ENCODE peak calls at places on chromosomes 6 and 20, in nine cellular contexts. One of them, this sample, is unnamed.

GRCh38 chr20:54980321-54980960 is 505.0 kb downstream of the DOK5 start:
- DNase-seq in DMS79 treated with DMSO at 0.1 percent for 48 hours: no peak
- DNase-seq in adipocyte: peak
- DNase-seq in GM23248: no peak
- DNase-seq in central memory CD4-positive, alpha-beta T cell: no peak
- DNase-seq in A172: peak
- DNase-seq in germinal center: no peak
- DNase-seq in NCI-H1092 treated with DMSO at 0.1 percent for 48 hours: no peak
- DNase-seq in naive thymus-derived CD8-positive, alpha-beta T cell: no peak
- DNase-seq in this sample: peak

GRCh38 chr20:13995841-13996240 is 525 bp downstream of the MACROD2 start:
- DNase-seq in DMS79 treated with DMSO at 0.1 percent for 48 hours: no peak
- DNase-seq in adipocyte: peak
- DNase-seq in GM23248: peak
- DNase-seq in central memory CD4-positive, alpha-beta T cell: no peak
- DNase-seq in A172: no peak
- DNase-seq in germinal center: no peak
- DNase-seq in NCI-H1092 treated with DMSO at 0.1 percent for 48 hours: peak
- DNase-seq in naive thymus-derived CD8-positive, alpha-beta T cell: no peak
- DNase-seq in this sample: no peak

GRCh38 chr6:155141512-155141911 is 122.3 kb upstream of the CLDN20 start:
- DNase-seq in DMS79 treated with DMSO at 0.1 percent for 48 hours: no peak
- DNase-seq in adipocyte: no peak
- DNase-seq in GM23248: no peak
- DNase-seq in central memory CD4-positive, alpha-beta T cell: no peak
- DNase-seq in A172: no peak
- DNase-seq in germinal center: no peak
- DNase-seq in NCI-H1092 treated with DMSO at 0.1 percent for 48 hours: no peak
- DNase-seq in naive thymus-derived CD8-positive, alpha-beta T cell: no peak
- DNase-seq in this sample: no peak

GRCh38 chr6:3159805-3160781 is 2.7 kb upstream of the TUBB2A start:
- DNase-seq in DMS79 treated with DMSO at 0.1 percent for 48 hours: no peak
- DNase-seq in adipocyte: no peak
- DNase-seq in GM23248: no peak
- DNase-seq in central memory CD4-positive, alpha-beta T cell: peak
- DNase-seq in A172: peak
- DNase-seq in germinal center: peak
- DNase-seq in NCI-H1092 treated with DMSO at 0.1 percent for 48 hours: no peak
- DNase-seq in naive thymus-derived CD8-positive, alpha-beta T cell: peak
- DNase-seq in this sample: peak

GRCh38 chr20:13221673-13222318 is 722 bp downstream of the ISM1 start:
- DNase-seq in DMS79 treated with DMSO at 0.1 percent for 48 hours: peak
- DNase-seq in adipocyte: peak
- DNase-seq in GM23248: peak
- DNase-seq in central memory CD4-positive, alpha-beta T cell: peak
- DNase-seq in A172: no peak
- DNase-seq in germinal center: peak
- DNase-seq in NCI-H1092 treated with DMSO at 0.1 percent for 48 hours: peak
- DNase-seq in naive thymus-derived CD8-positive, alpha-beta T cell: peak
- DNase-seq in this sample: no peak

GRCh38 chr20:21557246-21557982 is 43.5 kb upstream of the NKX2-2 start:
- DNase-seq in DMS79 treated with DMSO at 0.1 percent for 48 hours: no peak
- DNase-seq in adipocyte: no peak
- DNase-seq in GM23248: no peak
- DNase-seq in central memory CD4-positive, alpha-beta T cell: peak
- DNase-seq in A172: no peak
- DNase-seq in germinal center: no peak
- DNase-seq in NCI-H1092 treated with DMSO at 0.1 percent for 48 hours: no peak
- DNase-seq in naive thymus-derived CD8-positive, alpha-beta T cell: no peak
- DNase-seq in this sample: no peak

GRCh38 chr20:4817230-4817671 is 95.5 kb downstream of the PRND start:
- DNase-seq in DMS79 treated with DMSO at 0.1 percent for 48 hours: no peak
- DNase-seq in adipocyte: peak
- DNase-seq in GM23248: peak
- DNase-seq in central memory CD4-positive, alpha-beta T cell: no peak
- DNase-seq in A172: peak
- DNase-seq in germinal center: no peak
- DNase-seq in NCI-H1092 treated with DMSO at 0.1 percent for 48 hours: no peak
- DNase-seq in naive thymus-derived CD8-positive, alpha-beta T cell: no peak
- DNase-seq in this sample: peak

GRCh38 chr6:44222987-44223470 is 366 bp upstream of the SLC29A1 start:
- DNase-seq in DMS79 treated with DMSO at 0.1 percent for 48 hours: peak
- DNase-seq in adipocyte: no peak
- DNase-seq in GM23248: peak
- DNase-seq in central memory CD4-positive, alpha-beta T cell: peak
- DNase-seq in A172: no peak
- DNase-seq in germinal center: no peak
- DNase-seq in NCI-H1092 treated with DMSO at 0.1 percent for 48 hours: peak
- DNase-seq in naive thymus-derived CD8-positive, alpha-beta T cell: no peak
- DNase-seq in this sample: no peak

GRCh38 chr6:2063547-2063946 is 181.9 kb downstream of the GMDS start:
- DNase-seq in DMS79 treated with DMSO at 0.1 percent for 48 hours: no peak
- DNase-seq in adipocyte: no peak
- DNase-seq in GM23248: no peak
- DNase-seq in central memory CD4-positive, alpha-beta T cell: no peak
- DNase-seq in A172: no peak
- DNase-seq in germinal center: no peak
- DNase-seq in NCI-H1092 treated with DMSO at 0.1 percent for 48 hours: no peak
- DNase-seq in naive thymus-derived CD8-positive, alpha-beta T cell: no peak
- DNase-seq in this sample: no peak

GRCh38 chr6:6744551-6744950 is 156.0 kb downstream of the LY86 start:
- DNase-seq in DMS79 treated with DMSO at 0.1 percent for 48 hours: no peak
- DNase-seq in adipocyte: no peak
- DNase-seq in GM23248: no peak
- DNase-seq in central memory CD4-positive, alpha-beta T cell: no peak
- DNase-seq in A172: no peak
- DNase-seq in germinal center: no peak
- DNase-seq in NCI-H1092 treated with DMSO at 0.1 percent for 48 hours: no peak
- DNase-seq in naive thymus-derived CD8-positive, alpha-beta T cell: no peak
- DNase-seq in this sample: no peak

GRCh38 chr20:50317116-50317515 is 126.5 kb downstream of the CEBPB start:
- DNase-seq in DMS79 treated with DMSO at 0.1 percent for 48 hours: no peak
- DNase-seq in adipocyte: no peak
- DNase-seq in GM23248: no peak
- DNase-seq in central memory CD4-positive, alpha-beta T cell: no peak
- DNase-seq in A172: no peak
- DNase-seq in germinal center: no peak
- DNase-seq in NCI-H1092 treated with DMSO at 0.1 percent for 48 hours: no peak
- DNase-seq in naive thymus-derived CD8-positive, alpha-beta T cell: no peak
- DNase-seq in this sample: no peak

GRCh38 chr20:48265791-48266190 is 480.5 kb upstream of the SULF2 start:
- DNase-seq in DMS79 treated with DMSO at 0.1 percent for 48 hours: no peak
- DNase-seq in adipocyte: no peak
- DNase-seq in GM23248: no peak
- DNase-seq in central memory CD4-positive, alpha-beta T cell: no peak
- DNase-seq in A172: no peak
- DNase-seq in germinal center: no peak
- DNase-seq in NCI-H1092 treated with DMSO at 0.1 percent for 48 hours: no peak
- DNase-seq in naive thymus-derived CD8-positive, alpha-beta T cell: no peak
- DNase-seq in this sample: no peak

GRCh38 chr20:22684763-22685443 is 100.5 kb upstream of the FOXA2 start:
- DNase-seq in DMS79 treated with DMSO at 0.1 percent for 48 hours: no peak
- DNase-seq in adipocyte: no peak
- DNase-seq in GM23248: peak
- DNase-seq in central memory CD4-positive, alpha-beta T cell: no peak
- DNase-seq in A172: no peak
- DNase-seq in germinal center: no peak
- DNase-seq in NCI-H1092 treated with DMSO at 0.1 percent for 48 hours: peak
- DNase-seq in naive thymus-derived CD8-positive, alpha-beta T cell: no peak
- DNase-seq in this sample: peak

GRCh38 chr6:137698636-137699035 is 168.4 kb upstream of the TNFAIP3 start:
- DNase-seq in DMS79 treated with DMSO at 0.1 percent for 48 hours: no peak
- DNase-seq in adipocyte: no peak
- DNase-seq in GM23248: no peak
- DNase-seq in central memory CD4-positive, alpha-beta T cell: no peak
- DNase-seq in A172: no peak
- DNase-seq in germinal center: no peak
- DNase-seq in NCI-H1092 treated with DMSO at 0.1 percent for 48 hours: no peak
- DNase-seq in naive thymus-derived CD8-positive, alpha-beta T cell: no peak
- DNase-seq in this sample: no peak

GRCh38 chr20:3115190-3116107 is 30.9 kb upstream of the AVP start:
- DNase-seq in DMS79 treated with DMSO at 0.1 percent for 48 hours: peak
- DNase-seq in adipocyte: peak
- DNase-seq in GM23248: peak
- DNase-seq in central memory CD4-positive, alpha-beta T cell: no peak
- DNase-seq in A172: peak
- DNase-seq in germinal center: peak
- DNase-seq in NCI-H1092 treated with DMSO at 0.1 percent for 48 hours: peak
- DNase-seq in naive thymus-derived CD8-positive, alpha-beta T cell: no peak
- DNase-seq in this sample: peak

GRCh38 chr20:45343445-45343866 is 4.8 kb downstream of the SDC4 start:
- DNase-seq in DMS79 treated with DMSO at 0.1 percent for 48 hours: no peak
- DNase-seq in adipocyte: peak
- DNase-seq in GM23248: no peak
- DNase-seq in central memory CD4-positive, alpha-beta T cell: no peak
- DNase-seq in A172: no peak
- DNase-seq in germinal center: no peak
- DNase-seq in NCI-H1092 treated with DMSO at 0.1 percent for 48 hours: no peak
- DNase-seq in naive thymus-derived CD8-positive, alpha-beta T cell: no peak
- DNase-seq in this sample: peak

GRCh38 chr20:35511814-35512420 is 17.5 kb downstream of the C20orf173 start:
- DNase-seq in DMS79 treated with DMSO at 0.1 percent for 48 hours: no peak
- DNase-seq in adipocyte: peak
- DNase-seq in GM23248: peak
- DNase-seq in central memory CD4-positive, alpha-beta T cell: no peak
- DNase-seq in A172: peak
- DNase-seq in germinal center: no peak
- DNase-seq in NCI-H1092 treated with DMSO at 0.1 percent for 48 hours: no peak
- DNase-seq in naive thymus-derived CD8-positive, alpha-beta T cell: no peak
- DNase-seq in this sample: peak

GRCh38 chr6:14077193-14077853 is 40.2 kb upstream of the CD83 start:
- DNase-seq in DMS79 treated with DMSO at 0.1 percent for 48 hours: no peak
- DNase-seq in adipocyte: no peak
- DNase-seq in GM23248: no peak
- DNase-seq in central memory CD4-positive, alpha-beta T cell: no peak
- DNase-seq in A172: peak
- DNase-seq in germinal center: no peak
- DNase-seq in NCI-H1092 treated with DMSO at 0.1 percent for 48 hours: no peak
- DNase-seq in naive thymus-derived CD8-positive, alpha-beta T cell: no peak
- DNase-seq in this sample: no peak

GRCh38 chr6:156618600-156619205 is 158.5 kb upstream of the ARID1B start:
- DNase-seq in DMS79 treated with DMSO at 0.1 percent for 48 hours: peak
- DNase-seq in adipocyte: no peak
- DNase-seq in GM23248: no peak
- DNase-seq in central memory CD4-positive, alpha-beta T cell: no peak
- DNase-seq in A172: no peak
- DNase-seq in germinal center: no peak
- DNase-seq in NCI-H1092 treated with DMSO at 0.1 percent for 48 hours: peak
- DNase-seq in naive thymus-derived CD8-positive, alpha-beta T cell: no peak
- DNase-seq in this sample: peak

GRCh38 chr6:100232791-100233573 is 231.7 kb downstream of the SIM1 start:
- DNase-seq in DMS79 treated with DMSO at 0.1 percent for 48 hours: no peak
- DNase-seq in adipocyte: no peak
- DNase-seq in GM23248: no peak
- DNase-seq in central memory CD4-positive, alpha-beta T cell: no peak
- DNase-seq in A172: no peak
- DNase-seq in germinal center: no peak
- DNase-seq in NCI-H1092 treated with DMSO at 0.1 percent for 48 hours: no peak
- DNase-seq in naive thymus-derived CD8-positive, alpha-beta T cell: no peak
- DNase-seq in this sample: no peak

GRCh38 chr6:5208491-5208890 is 52.3 kb downstream of the LYRM4 start:
- DNase-seq in DMS79 treated with DMSO at 0.1 percent for 48 hours: no peak
- DNase-seq in adipocyte: peak
- DNase-seq in GM23248: no peak
- DNase-seq in central memory CD4-positive, alpha-beta T cell: no peak
- DNase-seq in A172: no peak
- DNase-seq in germinal center: no peak
- DNase-seq in NCI-H1092 treated with DMSO at 0.1 percent for 48 hours: no peak
- DNase-seq in naive thymus-derived CD8-positive, alpha-beta T cell: no peak
- DNase-seq in this sample: no peak

GRCh38 chr6:35417979-35418661 is 34.0 kb upstream of the FANCE start:
- DNase-seq in DMS79 treated with DMSO at 0.1 percent for 48 hours: no peak
- DNase-seq in adipocyte: no peak
- DNase-seq in GM23248: no peak
- DNase-seq in central memory CD4-positive, alpha-beta T cell: no peak
- DNase-seq in A172: no peak
- DNase-seq in germinal center: no peak
- DNase-seq in NCI-H1092 treated with DMSO at 0.1 percent for 48 hours: no peak
- DNase-seq in naive thymus-derived CD8-positive, alpha-beta T cell: no peak
- DNase-seq in this sample: no peak

GRCh38 chr6:36676142-36677058 is 2.1 kb upstream of the CDKN1A start:
- DNase-seq in DMS79 treated with DMSO at 0.1 percent for 48 hours: peak
- DNase-seq in adipocyte: peak
- DNase-seq in GM23248: peak
- DNase-seq in central memory CD4-positive, alpha-beta T cell: no peak
- DNase-seq in A172: no peak
- DNase-seq in germinal center: no peak
- DNase-seq in NCI-H1092 treated with DMSO at 0.1 percent for 48 hours: no peak
- DNase-seq in naive thymus-derived CD8-positive, alpha-beta T cell: no peak
- DNase-seq in this sample: no peak

GRCh38 chr6:85404497-85405174 is 45.2 kb upstream of the NT5E start:
- DNase-seq in DMS79 treated with DMSO at 0.1 percent for 48 hours: no peak
- DNase-seq in adipocyte: peak
- DNase-seq in GM23248: peak
- DNase-seq in central memory CD4-positive, alpha-beta T cell: no peak
- DNase-seq in A172: peak
- DNase-seq in germinal center: no peak
- DNase-seq in NCI-H1092 treated with DMSO at 0.1 percent for 48 hours: no peak
- DNase-seq in naive thymus-derived CD8-positive, alpha-beta T cell: no peak
- DNase-seq in this sample: no peak

GRCh38 chr20:31945790-31946189 is 6.1 kb downstream of the PDRG1 start:
- DNase-seq in DMS79 treated with DMSO at 0.1 percent for 48 hours: no peak
- DNase-seq in adipocyte: no peak
- DNase-seq in GM23248: peak
- DNase-seq in central memory CD4-positive, alpha-beta T cell: no peak
- DNase-seq in A172: no peak
- DNase-seq in germinal center: no peak
- DNase-seq in NCI-H1092 treated with DMSO at 0.1 percent for 48 hours: no peak
- DNase-seq in naive thymus-derived CD8-positive, alpha-beta T cell: no peak
- DNase-seq in this sample: no peak

GRCh38 chr6:69693749-69694148 is 103.1 kb downstream of the LMBRD1 start:
- DNase-seq in DMS79 treated with DMSO at 0.1 percent for 48 hours: no peak
- DNase-seq in adipocyte: peak
- DNase-seq in GM23248: peak
- DNase-seq in central memory CD4-positive, alpha-beta T cell: no peak
- DNase-seq in A172: no peak
- DNase-seq in germinal center: no peak
- DNase-seq in NCI-H1092 treated with DMSO at 0.1 percent for 48 hours: no peak
- DNase-seq in naive thymus-derived CD8-positive, alpha-beta T cell: no peak
- DNase-seq in this sample: no peak

GRCh38 chr6:28489366-28490190 is 26.0 kb downstream of the GPX6 start:
- DNase-seq in DMS79 treated with DMSO at 0.1 percent for 48 hours: no peak
- DNase-seq in adipocyte: peak
- DNase-seq in GM23248: peak
- DNase-seq in central memory CD4-positive, alpha-beta T cell: no peak
- DNase-seq in A172: peak
- DNase-seq in germinal center: peak
- DNase-seq in NCI-H1092 treated with DMSO at 0.1 percent for 48 hours: no peak
- DNase-seq in naive thymus-derived CD8-positive, alpha-beta T cell: peak
- DNase-seq in this sample: peak

GRCh38 chr6:29557320-29557719 is 2.2 kb downstream of the UBD start:
- DNase-seq in DMS79 treated with DMSO at 0.1 percent for 48 hours: no peak
- DNase-seq in adipocyte: no peak
- DNase-seq in GM23248: no peak
- DNase-seq in central memory CD4-positive, alpha-beta T cell: no peak
- DNase-seq in A172: no peak
- DNase-seq in germinal center: no peak
- DNase-seq in NCI-H1092 treated with DMSO at 0.1 percent for 48 hours: no peak
- DNase-seq in naive thymus-derived CD8-positive, alpha-beta T cell: no peak
- DNase-seq in this sample: no peak

GRCh38 chr6:159267165-159267564 is 98.0 kb downstream of the FNDC1 start:
- DNase-seq in DMS79 treated with DMSO at 0.1 percent for 48 hours: no peak
- DNase-seq in adipocyte: peak
- DNase-seq in GM23248: peak
- DNase-seq in central memory CD4-positive, alpha-beta T cell: no peak
- DNase-seq in A172: peak
- DNase-seq in germinal center: peak
- DNase-seq in NCI-H1092 treated with DMSO at 0.1 percent for 48 hours: no peak
- DNase-seq in naive thymus-derived CD8-positive, alpha-beta T cell: no peak
- DNase-seq in this sample: peak

GRCh38 chr6:44061375-44062104 is 65.7 kb downstream of the MRPL14 start:
- DNase-seq in DMS79 treated with DMSO at 0.1 percent for 48 hours: no peak
- DNase-seq in adipocyte: peak
- DNase-seq in GM23248: peak
- DNase-seq in central memory CD4-positive, alpha-beta T cell: no peak
- DNase-seq in A172: peak
- DNase-seq in germinal center: no peak
- DNase-seq in NCI-H1092 treated with DMSO at 0.1 percent for 48 hours: no peak
- DNase-seq in naive thymus-derived CD8-positive, alpha-beta T cell: no peak
- DNase-seq in this sample: no peak

GRCh38 chr6:34465551-34466241 is at the start of gene PACSIN1:
- DNase-seq in DMS79 treated with DMSO at 0.1 percent for 48 hours: peak
- DNase-seq in adipocyte: no peak
- DNase-seq in GM23248: peak
- DNase-seq in central memory CD4-positive, alpha-beta T cell: no peak
- DNase-seq in A172: no peak
- DNase-seq in germinal center: peak
- DNase-seq in NCI-H1092 treated with DMSO at 0.1 percent for 48 hours: peak
- DNase-seq in naive thymus-derived CD8-positive, alpha-beta T cell: no peak
- DNase-seq in this sample: peak